ENCODE peak calls at places on chromosomes 6 and 20, in five cellular contexts. F, H, Q, D and J are unnamed samples.

GRCh38 chr6:116015983-116016382 is 44.7 kb downstream of the FRK start:
- DNase-seq in F (no peak), H (no peak), Q (no peak), D (no peak), J (no peak)

GRCh38 chr6:20034408-20034769 is 177.9 kb downstream of the MBOAT1 start:
- DNase-seq in F (no peak), H (no peak), Q (no peak), D (no peak), J (no peak)

GRCh38 chr20:8335796-8336195 is 203.7 kb downstream of the PLCB1 start:
- DNase-seq in F (no peak), H (no peak), Q (no peak), D (no peak), J (no peak)

GRCh38 chr20:35699127-35699913 is at the start of the genes NFS1 and ROMO1:
- DNase-seq in F (peak; percentile 95), H (peak; percentile 65), Q (peak; percentile 82), D (peak; percentile 96), J (peak; percentile 79)

GRCh38 chr20:35518975-35519374 is 10.5 kb downstream of the C20orf173 start:
- DNase-seq in F (no peak), H (no peak), Q (no peak), D (no peak), J (no peak)

GRCh38 chr6:40187654-40188053 is 253.4 kb upstream of the MOCS1 start:
- DNase-seq in F (no peak), H (no peak), Q (no peak), D (no peak), J (no peak)

GRCh38 chr6:87705070-87705691 is 3.1 kb upstream of the AKIRIN2 start:
- DNase-seq in F (peak; percentile 74), H (no peak), Q (no peak), D (no peak), J (peak; percentile 27)

GRCh38 chr6:161583561-161583960 is 309.7 kb upstream of the AGPAT4 start:
- DNase-seq in F (no peak), H (no peak), Q (no peak), D (no peak), J (no peak)

GRCh38 chr6:35013701-35014100 is 124.6 kb downstream of the ANKS1A start:
- DNase-seq in F (no peak), H (no peak), Q (no peak), D (no peak), J (no peak)

GRCh38 chr20:45842169-45842812 is 8.7 kb downstream of the SNX21 start:
- DNase-seq in F (peak; percentile 82), H (no peak), Q (no peak), D (no peak), J (peak; percentile 48)

GRCh38 chr6:131135244-131136020 is at the start of gene AKAP7:
- DNase-seq in F (peak; percentile 85), H (no peak), Q (peak; percentile 29), D (peak; percentile 93), J (peak; percentile 72)

GRCh38 chr6:7402746-7403145 is 13.1 kb downstream of the RIOK1 start:
- DNase-seq in F (no peak), H (no peak), Q (no peak), D (no peak), J (no peak)

GRCh38 chr6:158168054-158168303 is at the start of gene SERAC1:
- DNase-seq in F (no peak), H (no peak), Q (no peak), D (no peak), J (no peak)

GRCh38 chr6:3398755-3399671 is 57.8 kb downstream of the SLC22A23 start:
- DNase-seq in F (no peak), H (no peak), Q (no peak), D (no peak), J (no peak)

GRCh38 chr6:170050591-170051041 is 240.3 kb downstream of the DLL1 start:
- DNase-seq in F (no peak), H (no peak), Q (no peak), D (peak; percentile 49), J (no peak)

GRCh38 chr20:63913768-63914167 is 18.8 kb downstream of the DNAJC5 start:
- DNase-seq in F (no peak), H (no peak), Q (no peak), D (no peak), J (no peak)